ENCODE peak calls at places on chromosomes 4 and X, in six cellular contexts. Y, K, C, R, O and X are unnamed samples.
A peak's percentile ranks its signal among the peaks of the same experiment; 100 is the strongest.

GRCh38 chr4:137685357-137685756 is 153.1 kb upstream of the PCDH18 start:
- DNase-seq in Y (no peak), K (no peak), C (peak; percentile 39), R (no peak), O (no peak), X (no peak)

GRCh38 chrX:82081027-82081426 is 879.1 kb downstream of the SH3BGRL start:
- DNase-seq in Y (peak; percentile 21), K (no peak), C (no peak), R (no peak), O (no peak), X (no peak)

GRCh38 chr4:143700420-143701352 is at the start of gene FREM3:
- DNase-seq in Y (no peak), K (no peak), C (peak; percentile 17), R (peak; percentile 16), O (no peak), X (no peak)

GRCh38 chr4:155809835-155810234 is 51.0 kb downstream of the GUCY1B1 start:
- DNase-seq in Y (peak; percentile 87), K (peak; percentile 65), C (peak; percentile 87), R (peak; percentile 85), O (peak; percentile 85), X (peak; percentile 94)

GRCh38 chrX:101241531-101241930 is 21.9 kb downstream of the DRP2 start:
- DNase-seq in Y (no peak), K (no peak), C (no peak), R (no peak), O (no peak), X (no peak)

GRCh38 chrX:139877710-139878414 is 55.0 kb downstream of the ATP11C start:
- DNase-seq in Y (peak; percentile 14), K (no peak), C (peak; percentile 5), R (no peak), O (no peak), X (no peak)

GRCh38 chrX:153725832-153726285 is 1.2 kb downstream of the ABCD1 start:
- DNase-seq in Y (peak; percentile 12), K (no peak), C (peak; percentile 36), R (no peak), O (no peak), X (no peak)

GRCh38 chrX:23331701-23332100 is 2.9 kb upstream of the PTCHD1 start:
- DNase-seq in Y (no peak), K (no peak), C (no peak), R (peak; percentile 6), O (no peak), X (no peak)

GRCh38 chrX:139246295-139246694 is 284.2 kb upstream of the F9 start:
- DNase-seq in Y (peak; percentile 40), K (no peak), C (peak; percentile 45), R (no peak), O (no peak), X (no peak)

GRCh38 chr4:139171878-139172691 is 4.9 kb downstream of the ELF2 start:
- DNase-seq in Y (peak; percentile 54), K (no peak), C (peak; percentile 77), R (no peak), O (no peak), X (no peak)

GRCh38 chr4:153243464-153243863 is 39.2 kb downstream of the TRIM2 start:
- DNase-seq in Y (no peak), K (no peak), C (no peak), R (no peak), O (no peak), X (no peak)

GRCh38 chr4:3836802-3837601 is 70.8 kb downstream of the ADRA2C start:
- DNase-seq in Y (no peak), K (peak; percentile 22), C (peak; percentile 22), R (no peak), O (peak; percentile 7), X (peak; percentile 11)

GRCh38 chr4:113760852-113761681 is 471 bp downstream of the CAMK2D start:
- DNase-seq in Y (peak; percentile 43), K (peak; percentile 65), C (peak; percentile 89), R (peak; percentile 89), O (no peak), X (peak; percentile 64)

GRCh38 chr4:20618010-20618409 is 82.2 kb upstream of the PACRGL start:
- DNase-seq in Y (no peak), K (no peak), C (no peak), R (peak; percentile 19), O (no peak), X (no peak)

GRCh38 chr4:151583188-151583587 is 174.2 kb downstream of the FHIP1A start:
- DNase-seq in Y (no peak), K (no peak), C (no peak), R (no peak), O (no peak), X (no peak)

GRCh38 chrX:110520053-110520452 is 161.4 kb downstream of the RTL9 start:
- DNase-seq in Y (no peak), K (no peak), C (no peak), R (no peak), O (no peak), X (no peak)

GRCh38 chr4:42785817-42786216 is 106.7 kb upstream of the GRXCR1 start:
- DNase-seq in Y (no peak), K (no peak), C (no peak), R (no peak), O (no peak), X (no peak)

GRCh38 chr4:47122592-47123291 is 91.4 kb downstream of the GABRB1 start:
- DNase-seq in Y (peak; percentile 72), K (peak; percentile 71), C (peak; percentile 57), R (peak; percentile 80), O (peak; percentile 36), X (peak; percentile 74)

GRCh38 chr4:8468746-8469535 is 28.4 kb downstream of the TRMT44 start:
- DNase-seq in Y (peak; percentile 63), K (peak; percentile 61), C (peak; percentile 79), R (peak; percentile 84), O (peak; percentile 27), X (peak; percentile 42)

DNA sequence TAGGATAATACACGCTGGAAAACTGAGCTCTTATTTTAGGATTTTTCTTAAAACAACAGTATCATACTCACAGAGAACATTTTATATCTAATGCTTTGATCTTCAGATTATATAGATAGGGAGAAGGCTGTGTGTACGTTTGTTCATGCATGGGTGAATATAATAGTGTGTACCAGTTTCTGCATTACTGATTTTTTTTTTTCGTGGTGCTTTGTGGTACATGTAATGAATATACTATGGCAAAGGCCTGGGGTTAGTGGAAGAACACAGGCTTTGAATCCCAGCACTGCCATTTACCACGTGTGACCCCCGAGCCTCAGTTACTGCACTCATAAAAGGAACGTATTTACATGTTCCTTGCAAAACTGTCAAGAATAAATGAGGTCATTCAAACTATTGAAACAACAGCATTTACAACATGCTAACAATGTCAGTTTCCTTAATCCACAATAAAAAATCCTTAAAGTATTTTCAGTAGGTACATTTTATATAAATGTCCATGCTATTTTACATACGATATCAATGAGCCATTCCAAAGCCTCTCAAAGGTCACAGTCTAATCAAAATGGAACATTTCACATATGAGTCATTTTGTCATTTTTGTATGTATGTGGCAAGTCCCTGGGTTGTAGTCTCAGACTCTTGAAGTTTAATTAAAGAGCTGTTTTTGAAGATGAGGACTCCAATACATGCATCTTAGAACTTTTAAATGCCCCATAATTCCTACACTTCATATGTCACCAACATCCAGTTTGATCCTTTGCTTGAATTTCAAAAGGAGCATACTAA is 242.9 kb downstream of the PPP3CA start:
- DNase-seq in Y (no peak), K (no peak), C (no peak), R (no peak), O (no peak), X (no peak)
- TF ChIP-seq EZH2phosphoT487 in Y (no peak), K (no peak), C (no peak), R (no peak), O (no peak), X (no peak)

GRCh38 chrX:83934220-83934619 is 73.3 kb downstream of the CYLC1 start:
- DNase-seq in Y (peak; percentile 42), K (no peak), C (peak; percentile 0), R (no peak), O (no peak), X (no peak)
- H3K9me2 ChIP-seq in Y (no peaks in the 10 kb centered on the region), K (no peaks in the 10 kb centered on the region), C (no peaks in the 10 kb centered on the region), R (no peaks in the 10 kb centered on the region), O (no peaks in the 10 kb centered on the region), X (no peaks in the 10 kb centered on the region)

GRCh38 chr4:130478406-130478805 is 1382.5 kb downstream of the C4orf33 start:
- DNase-seq in Y (no peak), K (no peak), C (peak; percentile 37), R (no peak), O (no peak), X (no peak)
- TF ChIP-seq EZH2phosphoT487 in Y (no peak), K (no peak), C (no peak), R (no peak), O (no peak), X (no peak)

GRCh38 chrX:32749075-32749474 is 462.3 kb downstream of the DMD start:
- DNase-seq in Y (no peak), K (no peak), C (no peak), R (no peak), O (no peak), X (no peak)

GRCh38 chrX:32744906-32745305 is 466.4 kb downstream of the DMD start:
- DNase-seq in Y (no peak), K (no peak), C (no peak), R (no peak), O (no peak), X (no peak)

GRCh38 chrX:32741910-32742309 is 469.4 kb downstream of the DMD start:
- DNase-seq in Y (no peak), K (no peak), C (no peak), R (no peak), O (no peak), X (no peak)

GRCh38 chrX:32745323-32745722 is 466.0 kb downstream of the DMD start:
- DNase-seq in Y (no peak), K (no peak), C (no peak), R (no peak), O (no peak), X (no peak)
- H3K9me2 ChIP-seq in Y (no peaks in the 10 kb centered on the region), K (no peaks in the 10 kb centered on the region), C (no peaks in the 10 kb centered on the region), R (no peaks in the 10 kb centered on the region), O (no peaks in the 10 kb centered on the region), X (no peaks in the 10 kb centered on the region)

GRCh38 chrX:119093991-119094741 is 21.4 kb downstream of the CT47C1 start:
- DNase-seq in Y (peak; percentile 98), K (no peak), C (peak; percentile 68), R (peak; percentile 19), O (no peak), X (no peak)
- TF ChIP-seq EZH2phosphoT487 in Y (no peak), K (no peak), C (no peak), R (no peak), O (no peak), X (no peak)

GRCh38 chrX:38882894-38883620 is 81.8 kb downstream of the MID1IP1 start:
- DNase-seq in Y (peak; percentile 95), K (peak; percentile 53), C (peak; percentile 92), R (no peak), O (peak; percentile 48), X (no peak)

GRCh38 chrX:38881727-38882126 is 80.5 kb downstream of the MID1IP1 start:
- DNase-seq in Y (no peak), K (peak; percentile 25), C (no peak), R (no peak), O (no peak), X (no peak)

GRCh38 chrX:38887222-38887621 is 86.0 kb downstream of the MID1IP1 start:
- DNase-seq in Y (no peak), K (no peak), C (no peak), R (no peak), O (no peak), X (no peak)

GRCh38 chrX:38890326-38890725 is 89.1 kb downstream of the MID1IP1 start:
- DNase-seq in Y (no peak), K (no peak), C (no peak), R (no peak), O (no peak), X (no peak)

GRCh38 chrX:38886112-38886511 is 84.9 kb downstream of the MID1IP1 start:
- DNase-seq in Y (peak; percentile 62), K (no peak), C (no peak), R (no peak), O (no peak), X (no peak)
- H3K9me2 ChIP-seq in Y (no peaks in the 10 kb centered on the region), K (no peaks in the 10 kb centered on the region), C (no peaks in the 10 kb centered on the region), R (no peaks in the 10 kb centered on the region), O (no peaks in the 10 kb centered on the region), X (no peaks in the 10 kb centered on the region)

GRCh38 chr4:136505020-136505419 is 1027.3 kb downstream of the PCDH18 start:
- DNase-seq in Y (no peak), K (no peak), C (no peak), R (no peak), O (no peak), X (no peak)
- TF ChIP-seq EZH2phosphoT487 in Y (no peak), K (no peak), C (no peak), R (no peak), O (no peak), X (no peak)